ENCODE peak calls at places on chromosomes 6 and 20, in six cellular contexts. M, G, L, O, F and H are unnamed samples.
A peak's percentile ranks its signal among the peaks of the same experiment; 100 is the strongest.

GRCh38 chr6:71336901-71337300 is 48.3 kb downstream of the OGFRL1 start:
- DNase-seq in M (no peak), G (no peak), L (no peak), O (no peak), F (no peak), H (no peak)

GRCh38 chr6:76861403-76861802 is 601.9 kb downstream of the HTR1B start:
- DNase-seq in M (no peak), G (peak; percentile 12), L (peak; percentile 58), O (no peak), F (peak; percentile 66), H (peak; percentile 49)

GRCh38 chr6:33191383-33192104 is 723 bp downstream of the COL11A2 start:
- DNase-seq in M (no peak), G (no peak), L (no peak), O (no peak), F (no peak), H (no peak)

GRCh38 chr6:165181951-165182414 is 127.4 kb downstream of the C6orf118 start:
- DNase-seq in M (no peak), G (no peak), L (no peak), O (no peak), F (peak; percentile 58), H (no peak)

GRCh38 chr6:64782877-64783276 is 924.1 kb downstream of the EYS start:
- DNase-seq in M (no peak), G (no peak), L (no peak), O (no peak), F (no peak), H (no peak)

GRCh38 chr6:133645000-133645619 is 243.8 kb upstream of the TCF21 start:
- DNase-seq in M (peak; percentile 74), G (peak; percentile 89), L (no peak), O (no peak), F (no peak), H (no peak)

GRCh38 chr20:18688676-18689075 is 100.8 kb downstream of the DTD1 start:
- DNase-seq in M (no peak), G (no peak), L (no peak), O (no peak), F (no peak), H (no peak)

GRCh38 chr6:68718379-68719073 is 83.4 kb downstream of the ADGRB3 start:
- DNase-seq in M (no peak), G (peak; percentile 59), L (no peak), O (no peak), F (peak; percentile 0), H (no peak)

GRCh38 chr20:54064939-54065338 is 5.5 kb downstream of the BCAS1 start:
- DNase-seq in M (no peak), G (no peak), L (no peak), O (no peak), F (no peak), H (no peak)

GRCh38 chr20:58718729-58719128 is 26.1 kb downstream of the NPEPL1 start:
- DNase-seq in M (no peak), G (no peak), L (peak; percentile 39), O (no peak), F (no peak), H (peak; percentile 18)

GRCh38 chr20:23663180-23663579 is 25.4 kb upstream of the CST3 start:
- DNase-seq in M (no peak), G (no peak), L (no peak), O (no peak), F (no peak), H (no peak)

GRCh38 chr20:52490715-52491430 is 299.3 kb upstream of the ZFP64 start:
- DNase-seq in M (peak; percentile 98), G (peak; percentile 98), L (no peak), O (no peak), F (peak; percentile 85), H (no peak)

GRCh38 chr20:5658897-5659296 is 91.3 kb upstream of the SHLD1 start:
- DNase-seq in M (peak; percentile 91), G (peak; percentile 92), L (no peak), O (peak; percentile 9), F (peak; percentile 55), H (no peak)

GRCh38 chr20:62498874-62499273 is 23.1 kb upstream of the GATA5 start:
- DNase-seq in M (no peak), G (no peak), L (no peak), O (no peak), F (no peak), H (no peak)

GRCh38 chr6:132763269-132763668 is 5.6 kb upstream of the VNN2 start:
- DNase-seq in M (no peak), G (peak; percentile 45), L (no peak), O (no peak), F (no peak), H (no peak)

GRCh38 chr20:34061695-34062094 is 50.3 kb downstream of the EIF2S2 start:
- DNase-seq in M (no peak), G (no peak), L (no peak), O (no peak), F (no peak), H (no peak)

GRCh38 chr6:25564953-25565352 is 87.1 kb upstream of the SCGN start:
- DNase-seq in M (no peak), G (no peak), L (no peak), O (no peak), F (no peak), H (no peak)
- H4K91ac ChIP-seq in M (no peak overlapping the region), G (no peak overlapping the region), L (no peak overlapping the region), O (no peak overlapping the region), F (no peak overlapping the region), H (no peak overlapping the region)

GRCh38 chr6:168075216-168075615 is 3.8 kb downstream of the FRMD1 start:
- DNase-seq in M (no peak), G (no peak), L (no peak), O (no peak), F (no peak), H (no peak)
- H4K91ac ChIP-seq in M (no peak overlapping the region), G (no peak overlapping the region), L (peak overlapping the region; percentile 93), O (peak overlapping the region; percentile 30), F (no peak overlapping the region), H (no peak overlapping the region)

DNA sequence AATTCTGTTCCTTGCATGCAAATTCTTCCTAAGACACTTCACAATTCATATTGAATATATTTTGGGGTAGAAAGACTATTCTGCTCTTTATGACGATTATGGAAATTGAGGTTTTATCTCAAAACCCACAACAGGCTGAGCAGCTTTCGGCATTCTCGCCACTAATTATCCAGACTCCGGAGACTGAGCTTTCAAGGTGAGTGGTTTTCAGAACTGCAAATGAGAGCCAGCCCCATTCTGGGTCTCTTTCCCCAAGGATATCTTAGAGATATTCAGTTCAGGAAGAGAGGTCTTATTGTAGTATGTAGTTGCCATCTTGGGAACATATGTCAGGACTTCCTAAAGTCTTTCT is 21.7 kb upstream of the AKIRIN2 start:
- DNase-seq in M (no peak), G (no peak), L (no peak), O (no peak), F (no peak), H (no peak)
- H4K91ac ChIP-seq in M (peak overlapping the region; percentile 93), G (no peak overlapping the region), L (no peak overlapping the region), O (no peak overlapping the region), F (no peak overlapping the region), H (no peak overlapping the region)

GRCh38 chr6:129192458-129192989 is 309.6 kb downstream of the LAMA2 start:
- DNase-seq in M (no peak), G (no peak), L (no peak), O (no peak), F (no peak), H (no peak)

GRCh38 chr6:129191275-129191674 is 308.3 kb downstream of the LAMA2 start:
- DNase-seq in M (no peak), G (no peak), L (no peak), O (no peak), F (no peak), H (no peak)

GRCh38 chr6:129189266-129189665 is 306.3 kb downstream of the LAMA2 start:
- DNase-seq in M (no peak), G (no peak), L (no peak), O (no peak), F (no peak), H (no peak)

GRCh38 chr6:129186988-129187387 is 304.1 kb downstream of the LAMA2 start:
- DNase-seq in M (peak; percentile 80), G (peak; percentile 79), L (no peak), O (no peak), F (peak; percentile 83), H (no peak)

DNA sequence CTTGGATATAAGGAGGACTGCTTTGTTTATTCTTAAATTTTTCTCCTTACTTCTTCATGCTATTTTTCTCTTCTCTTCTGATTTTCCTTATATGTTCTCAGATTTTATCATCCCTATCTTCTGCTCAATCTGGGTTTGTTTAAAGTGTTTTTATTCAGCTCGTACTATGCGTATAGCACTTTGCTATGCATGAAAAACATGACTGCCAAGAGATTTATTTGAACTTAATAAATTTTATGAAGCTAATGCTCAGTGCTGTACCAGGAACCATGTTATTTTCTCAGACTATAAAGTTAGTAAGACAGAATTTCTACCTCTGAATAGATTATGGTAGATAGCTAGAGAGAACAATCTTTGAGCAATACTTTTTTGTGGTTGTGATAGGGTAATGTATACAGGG is 305.9 kb downstream of the LAMA2 start:
- DNase-seq in M (no peak), G (no peak), L (no peak), O (no peak), F (no peak), H (no peak)
- H4K91ac ChIP-seq in M (no peak overlapping the region), G (no peak overlapping the region), L (no peak overlapping the region), O (no peak overlapping the region), F (no peak overlapping the region), H (no peak overlapping the region)

GRCh38 chr6:118680452-118681095 is 29.2 kb upstream of the CEP85L start:
- DNase-seq in M (no peak), G (peak; percentile 34), L (no peak), O (no peak), F (no peak), H (no peak)

GRCh38 chr6:118679293-118679692 is 27.9 kb upstream of the CEP85L start:
- DNase-seq in M (peak; percentile 55), G (peak; percentile 38), L (no peak), O (no peak), F (peak; percentile 34), H (no peak)

GRCh38 chr6:118685823-118686449 is 34.5 kb upstream of the CEP85L start:
- DNase-seq in M (no peak), G (no peak), L (no peak), O (no peak), F (no peak), H (peak; percentile 32)

GRCh38 chr6:118678866-118679265 is 27.5 kb upstream of the CEP85L start:
- DNase-seq in M (peak; percentile 43), G (no peak), L (no peak), O (no peak), F (no peak), H (no peak)

GRCh38 chr6:118683881-118684872 is 32.8 kb upstream of the CEP85L start:
- DNase-seq in M (no peak), G (no peak), L (no peak), O (no peak), F (peak; percentile 65), H (no peak)
- H4K91ac ChIP-seq in M (no peak overlapping the region), G (no peak overlapping the region), L (no peak overlapping the region), O (no peak overlapping the region), F (no peak overlapping the region), H (no peak overlapping the region)

DNA sequence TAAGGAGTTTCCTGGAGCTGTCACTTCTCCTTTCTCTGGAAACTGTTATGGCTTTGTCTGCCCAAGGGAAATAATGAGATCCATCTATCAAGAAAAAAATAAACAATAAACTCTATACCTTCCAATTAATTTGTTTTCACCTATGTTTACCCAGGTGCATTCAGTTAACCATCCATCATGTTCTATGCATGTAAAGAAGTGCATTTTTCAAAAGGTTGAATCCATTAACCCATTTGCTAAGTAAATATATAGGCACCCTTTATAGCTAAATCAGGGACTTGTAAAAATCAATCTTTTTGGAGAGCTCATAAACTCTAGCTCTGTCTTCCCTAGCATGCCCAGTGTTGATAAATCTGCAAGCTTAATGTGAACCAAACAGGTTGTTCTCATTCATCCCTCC is 253.2 kb downstream of the NKAIN2 start:
- DNase-seq in M (no peak), G (no peak), L (no peak), O (no peak), F (no peak), H (no peak)
- H4K91ac ChIP-seq in M (no peak overlapping the region), G (no peak overlapping the region), L (no peak overlapping the region), O (no peak overlapping the region), F (no peak overlapping the region), H (no peak overlapping the region)

GRCh38 chr20:41853803-41854202 is 235.6 kb upstream of the CHD6 start:
- DNase-seq in M (no peak), G (no peak), L (no peak), O (no peak), F (no peak), H (no peak)
- H4K91ac ChIP-seq in M (no peak overlapping the region), G (no peak overlapping the region), L (no peak overlapping the region), O (no peak overlapping the region), F (no peak overlapping the region), H (no peak overlapping the region)